ENCODE peak calls at places on chromosomes 3 and 15, in six cellular contexts. S, G, F, M, R and N are unnamed samples.

GRCh38 chr3:184419171-184419570 is 39.3 kb downstream of the CHRD start:
- DNase-seq in S (no peak), G (no peak), F (no peak), M (no peak), R (no peak), N (no peak)

GRCh38 chr3:121274411-121274810 is 271.4 kb downstream of the POLQ start:
- DNase-seq in S (no peak), G (no peak), F (no peak), M (no peak), R (no peak), N (no peak)

GRCh38 chr3:52705438-52705687 is 228 bp downstream of the GLT8D1 start:
- DNase-seq in S (no peak), G (no peak), F (no peak), M (no peak), R (no peak), N (no peak)

GRCh38 chr3:127589600-127590281 is 792 bp downstream of the TPRA1 start:
- DNase-seq in S (peak), G (peak), F (no peak), M (no peak), R (no peak), N (no peak)

GRCh38 chr3:11544413-11545181 is 99.1 kb downstream of the VGLL4 start:
- DNase-seq in S (peak), G (peak), F (peak), M (no peak), R (peak), N (no peak)

GRCh38 chr3:33751320-33751719 is 33.3 kb upstream of the CLASP2 start:
- DNase-seq in S (no peak), G (no peak), F (no peak), M (no peak), R (no peak), N (no peak)

GRCh38 chr15:42153874-42154575 is 2.4 kb downstream of the PLA2G4F start:
- DNase-seq in S (no peak), G (no peak), F (no peak), M (peak), R (no peak), N (no peak)

GRCh38 chr3:21789730-21790129 is 38.7 kb upstream of the ZNF385D start:
- DNase-seq in S (no peak), G (no peak), F (no peak), M (no peak), R (no peak), N (no peak)

GRCh38 chr15:52257734-52258062 is 37.9 kb downstream of the MYO5C start:
- DNase-seq in S (no peak), G (no peak), F (peak), M (no peak), R (peak), N (no peak)

GRCh38 chr3:19476298-19476697 is 328.0 kb downstream of the KCNH8 start:
- DNase-seq in S (no peak), G (no peak), F (no peak), M (no peak), R (no peak), N (no peak)

GRCh38 chr3:18424862-18425640 is at the start of gene SATB1:
- DNase-seq in S (peak), G (peak), F (peak), M (peak), R (peak), N (peak)

GRCh38 chr15:75042730-75043508 is 19.5 kb downstream of the PPCDC start:
- DNase-seq in S (peak), G (peak), F (peak), M (peak), R (peak), N (no peak)

GRCh38 chr3:111531446-111531845 is 10.6 kb upstream of the CD96 start:
- DNase-seq in S (no peak), G (no peak), F (peak), M (no peak), R (peak), N (peak)

GRCh38 chr3:30353711-30354467 is 252.5 kb upstream of the TGFBR2 start:
- DNase-seq in S (no peak), G (no peak), F (no peak), M (peak), R (no peak), N (no peak)

GRCh38 chr3:4303187-4304123 is at the start of gene SETMAR:
- DNase-seq in S (peak), G (peak), F (peak), M (peak), R (peak), N (peak)

GRCh38 chr3:39849992-39850706 is 40.7 kb downstream of the MYRIP start:
- DNase-seq in S (no peak), G (no peak), F (no peak), M (no peak), R (no peak), N (no peak)

DNA sequence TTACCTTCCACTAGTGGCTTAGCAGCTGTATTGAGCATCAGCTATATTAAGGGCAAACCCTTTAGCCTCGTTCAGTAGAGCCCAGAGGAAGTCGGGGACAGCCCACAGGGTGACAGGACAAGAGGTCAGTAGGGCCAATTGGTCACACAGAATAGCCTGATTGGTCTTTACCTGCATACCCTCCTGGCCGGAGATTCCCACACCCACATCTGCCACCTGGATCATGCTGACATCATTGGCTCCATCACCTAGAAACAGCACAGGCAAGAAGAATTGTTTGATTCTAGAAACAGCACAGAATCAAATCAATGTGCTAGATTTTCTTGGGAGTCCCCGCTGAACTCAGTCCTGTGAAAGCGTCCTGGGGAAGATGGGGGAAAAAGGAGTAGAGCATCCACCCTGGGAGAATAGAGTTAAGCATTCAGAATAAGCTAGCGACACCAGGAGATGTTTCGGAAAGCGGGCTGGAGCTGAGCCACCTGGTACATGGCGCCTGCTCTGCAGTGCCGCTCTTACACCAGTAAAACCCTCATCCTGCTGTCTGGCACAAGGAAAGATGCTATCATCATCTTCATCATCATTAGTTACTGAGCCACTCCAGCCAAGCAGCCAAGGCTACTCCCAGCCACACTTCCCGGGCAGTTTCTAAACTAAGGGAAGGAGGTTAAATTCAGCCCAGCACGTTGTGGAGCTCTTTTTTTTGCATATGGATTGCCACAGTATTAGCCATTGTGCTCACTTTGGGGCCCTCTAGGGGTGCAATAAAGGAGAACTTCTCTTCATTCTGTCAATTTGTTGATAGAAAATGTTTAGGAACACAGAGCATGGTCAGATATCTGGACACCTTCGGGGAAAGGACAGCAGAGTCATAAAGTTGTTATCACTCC is 171.3 kb downstream of the ATP10A start:
- DNase-seq in S (no peak), G (no peak), F (peak), M (no peak), R (peak), N (peak)
- TF ChIP-seq CTCF in S (peak), G (no peak), F (peak), M (no peak), R (no peak), N (peak)

DNA sequence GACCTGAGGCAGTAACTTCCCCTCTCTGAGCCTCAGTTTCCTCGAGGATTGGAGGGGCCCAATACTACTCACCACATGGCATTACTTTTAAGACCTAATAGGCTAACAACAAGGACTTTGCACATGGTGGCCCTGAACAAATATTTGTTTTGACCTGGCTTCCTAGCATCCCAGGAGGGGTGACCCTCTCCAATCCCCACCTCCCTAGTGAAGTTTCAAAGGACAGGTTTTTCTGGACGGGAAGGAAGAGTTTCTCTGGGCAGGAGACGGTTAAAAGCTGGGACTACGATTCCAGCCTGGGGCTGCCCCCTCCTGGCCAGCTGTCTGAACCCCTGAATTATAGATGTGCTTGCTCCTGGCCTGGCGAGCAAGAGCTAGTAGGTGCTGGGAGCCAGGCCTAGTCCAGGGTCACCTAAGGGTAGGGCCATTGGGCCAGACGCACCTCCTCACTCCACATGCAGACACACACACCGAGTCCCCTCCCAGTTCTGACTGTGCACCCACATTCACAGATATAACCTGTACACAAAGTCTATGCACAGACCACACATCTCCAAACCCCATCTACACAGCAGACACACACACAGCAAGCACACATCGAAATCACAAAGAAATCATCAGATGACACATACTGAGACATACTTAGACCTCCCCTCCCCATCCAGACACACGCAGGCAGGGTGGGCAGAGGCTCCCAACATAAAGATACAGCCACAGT is 2.7 kb upstream of the ISL2 start:
- DNase-seq in S (no peak), G (no peak), F (no peak), M (no peak), R (no peak), N (no peak)
- TF ChIP-seq CTCF in S (peak), G (no peak), F (no peak), M (no peak), R (peak), N (peak)

DNA sequence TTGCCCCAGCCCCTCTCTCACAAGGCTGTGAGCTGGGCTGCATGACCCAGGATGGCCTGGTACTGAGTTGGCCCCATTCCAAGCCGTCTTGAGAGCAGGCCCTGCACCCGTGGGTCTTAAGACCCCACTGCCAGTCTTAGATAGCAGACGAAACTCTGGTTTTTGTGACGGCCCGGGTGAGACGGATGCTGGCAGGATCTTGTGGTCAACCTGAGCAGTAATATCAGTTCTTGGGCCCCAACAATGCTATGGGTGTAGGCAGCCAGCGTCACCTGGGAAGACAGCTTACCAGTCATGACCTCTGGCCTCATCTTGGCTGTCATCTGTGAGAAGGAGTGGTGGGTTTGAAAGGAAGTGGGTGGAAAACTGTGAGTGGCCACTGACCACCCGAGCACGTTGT is 305.8 kb downstream of the ARRDC4 start:
- DNase-seq in S (no peak), G (no peak), F (no peak), M (no peak), R (no peak), N (no peak)
- TF ChIP-seq CTCF in S (no peak), G (no peak), F (no peak), M (no peak), R (no peak), N (no peak)

GRCh38 chr15:97995881-97996603 is 35.5 kb downstream of the ARRDC4 start:
- DNase-seq in S (no peak), G (no peak), F (peak), M (no peak), R (no peak), N (no peak)
- TF ChIP-seq CTCF in S (peak), G (no peak), F (peak), M (no peak), R (peak), N (peak)

GRCh38 chr3:101243285-101244211 is 76.8 kb downstream of the IMPG2 start:
- DNase-seq in S (no peak), G (no peak), F (peak), M (no peak), R (no peak), N (peak)
- TF ChIP-seq CTCF in S (no peak), G (no peak), F (no peak), M (no peak), R (no peak), N (no peak)

GRCh38 chr3:114093001-114093350 is 36.4 kb downstream of the QTRT2 start:
- DNase-seq in S (no peak), G (no peak), F (peak), M (no peak), R (no peak), N (no peak)

GRCh38 chr3:114092151-114093000 is 35.8 kb downstream of the QTRT2 start:
- DNase-seq in S (no peak), G (no peak), F (peak), M (no peak), R (peak), N (no peak)

GRCh38 chr3:114089675-114090074 is 33.1 kb downstream of the QTRT2 start:
- DNase-seq in S (no peak), G (no peak), F (no peak), M (no peak), R (no peak), N (no peak)

GRCh38 chr3:114095808-114096207 is 39.3 kb downstream of the QTRT2 start:
- DNase-seq in S (no peak), G (no peak), F (peak), M (no peak), R (no peak), N (no peak)

GRCh38 chr3:114093596-114093995 is 37.1 kb downstream of the QTRT2 start:
- DNase-seq in S (no peak), G (peak), F (peak), M (no peak), R (peak), N (peak)
- TF ChIP-seq CTCF in S (no peak), G (no peak), F (no peak), M (no peak), R (no peak), N (no peak)

DNA sequence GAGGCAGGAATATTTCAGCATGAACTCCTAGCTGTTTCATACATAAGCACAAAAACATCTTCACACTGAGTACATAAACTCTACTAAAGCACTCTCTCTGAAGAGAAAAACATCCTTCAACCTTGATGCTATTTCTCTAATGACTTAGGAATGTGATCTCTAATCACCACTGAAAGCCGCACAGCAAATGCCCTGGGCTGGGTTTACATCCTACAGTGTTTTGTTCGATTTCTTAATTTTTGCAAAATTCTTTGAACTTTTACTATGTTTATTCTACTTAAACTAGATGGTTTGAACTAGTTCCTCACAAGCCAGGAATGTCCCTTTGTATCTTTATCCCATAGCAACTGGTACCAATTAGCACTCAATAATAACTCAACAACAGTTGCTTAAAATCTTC is 130.9 kb upstream of the ABI3BP start:
- DNase-seq in S (no peak), G (no peak), F (no peak), M (no peak), R (no peak), N (peak)
- TF ChIP-seq CTCF in S (no peak), G (no peak), F (no peak), M (no peak), R (no peak), N (no peak)

DNA sequence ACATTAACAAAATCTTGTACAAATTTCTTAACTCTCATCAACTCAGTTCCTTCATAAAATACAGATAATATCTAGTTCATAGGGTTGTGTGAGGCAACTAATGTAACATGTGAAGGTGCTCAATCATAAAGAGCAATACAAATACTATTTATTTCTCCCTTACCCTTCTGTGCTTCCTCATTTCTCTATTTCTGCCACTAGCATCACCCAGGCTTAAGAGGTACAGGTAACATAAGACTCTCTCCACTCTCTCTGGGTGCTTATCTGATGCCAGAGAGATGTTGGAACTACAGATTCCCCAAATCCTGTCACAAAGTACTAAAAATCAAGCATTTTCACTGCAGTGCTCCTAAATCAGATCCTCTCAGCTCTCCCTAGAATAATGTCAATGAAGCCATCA is 74.9 kb downstream of the DPH6 start:
- DNase-seq in S (no peak), G (no peak), F (no peak), M (no peak), R (no peak), N (no peak)
- TF ChIP-seq CTCF in S (no peak), G (no peak), F (no peak), M (no peak), R (no peak), N (no peak)

GRCh38 chr3:104805042-104805441 is 561.7 kb upstream of the ALCAM start:
- DNase-seq in S (no peak), G (no peak), F (no peak), M (no peak), R (no peak), N (no peak)
- TF ChIP-seq CTCF in S (no peak), G (no peak), F (no peak), M (no peak), R (no peak), N (no peak)

DNA sequence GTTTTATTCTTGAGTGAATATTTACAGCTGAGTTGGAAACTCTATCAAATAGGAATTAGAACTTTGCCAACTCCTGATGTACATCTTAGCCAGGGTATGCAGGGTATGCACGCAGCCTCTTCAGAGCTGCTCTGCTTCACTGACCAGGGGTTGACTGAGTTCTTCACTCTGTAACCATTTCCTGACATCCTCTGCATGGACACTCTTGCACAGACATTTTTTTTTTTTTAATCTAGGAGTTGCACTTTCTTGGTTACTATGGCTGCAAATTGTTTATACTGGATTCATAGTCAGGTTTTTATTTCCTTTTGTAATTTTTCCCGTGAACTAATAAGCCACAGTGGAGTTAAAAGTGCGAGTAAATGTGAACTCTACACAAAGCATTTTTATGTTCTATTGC is 53.8 kb downstream of the DUT start:
- DNase-seq in S (no peak), G (no peak), F (peak), M (no peak), R (no peak), N (no peak)
- TF ChIP-seq CTCF in S (no peak), G (no peak), F (no peak), M (no peak), R (no peak), N (no peak)